ENCODE peak calls at places on chromosomes 3 and 15, in five cellular contexts. P, A, S, J and Q are unnamed samples.

GRCh38 chr3:8589880-8590556 is 54.6 kb downstream of the SSUH2 start:
- DNase-seq in P (no peak), A (peak; percentile 24), S (no peak), J (no peak), Q (no peak)

GRCh38 chr15:49036650-49037545 is 9.3 kb downstream of the SECISBP2L start:
- DNase-seq in P (no peak), A (peak; percentile 58), S (no peak), J (no peak), Q (no peak)

GRCh38 chr3:65714138-65714537 is 324.6 kb downstream of the MAGI1 start:
- DNase-seq in P (no peak), A (no peak), S (no peak), J (no peak), Q (no peak)

GRCh38 chr15:81160312-81161214 is 26.5 kb downstream of the CFAP161 start:
- DNase-seq in P (no peak), A (peak; percentile 55), S (no peak), J (peak; percentile 83), Q (no peak)

GRCh38 chr3:29823233-29823632 is 542.4 kb downstream of the RBMS3 start:
- DNase-seq in P (no peak), A (no peak), S (no peak), J (no peak), Q (no peak)

GRCh38 chr3:102671005-102671404 is 236.2 kb downstream of the ZPLD1 start:
- DNase-seq in P (no peak), A (no peak), S (no peak), J (no peak), Q (no peak)

GRCh38 chr3:149388001-149388435 is 10.6 kb upstream of the TM4SF1 start:
- DNase-seq in P (no peak), A (peak; percentile 94), S (no peak), J (no peak), Q (no peak)

GRCh38 chr3:112128843-112129727 is 4.0 kb downstream of the GCSAM start:
- DNase-seq in P (no peak), A (peak; percentile 66), S (no peak), J (no peak), Q (no peak)

GRCh38 chr3:168977696-168978374 is 685.7 kb downstream of the MECOM start:
- DNase-seq in P (no peak), A (no peak), S (no peak), J (no peak), Q (no peak)

GRCh38 chr15:49645937-49646336 is 25.1 kb downstream of the DTWD1 start:
- DNase-seq in P (no peak), A (peak; percentile 78), S (no peak), J (no peak), Q (no peak)

GRCh38 chr3:152574461-152575079 is 260.4 kb upstream of the P2RY1 start:
- DNase-seq in P (no peak), A (peak; percentile 47), S (peak; percentile 47), J (peak; percentile 33), Q (peak; percentile 50)

GRCh38 chr15:67013696-67014095 is 51.7 kb upstream of the SMAD3 start:
- DNase-seq in P (no peak), A (no peak), S (no peak), J (no peak), Q (no peak)

GRCh38 chr3:13013595-13013993 is 59.6 kb downstream of the IQSEC1 start:
- DNase-seq in P (no peak), A (no peak), S (no peak), J (no peak), Q (no peak)

GRCh38 chr3:20747736-20748135 is 561.7 kb upstream of the SGO1 start:
- DNase-seq in P (no peak), A (peak; percentile 61), S (no peak), J (no peak), Q (no peak)

GRCh38 chr3:66404246-66404645 is 96.6 kb downstream of the LRIG1 start:
- DNase-seq in P (no peak), A (no peak), S (no peak), J (no peak), Q (no peak)

GRCh38 chr3:150786791-150787190 is 23.8 kb upstream of the SIAH2 start:
- DNase-seq in P (no peak), A (no peak), S (no peak), J (no peak), Q (no peak)

GRCh38 chr3:15345051-15345607 is 12.7 kb upstream of the SH3BP5 start:
- DNase-seq in P (peak; percentile 16), A (no peak), S (peak; percentile 90), J (no peak), Q (no peak)
- TF ChIP-seq CTCF in P (no peak), A (no peak), S (no peak), J (no peak), Q (no peak)

DNA sequence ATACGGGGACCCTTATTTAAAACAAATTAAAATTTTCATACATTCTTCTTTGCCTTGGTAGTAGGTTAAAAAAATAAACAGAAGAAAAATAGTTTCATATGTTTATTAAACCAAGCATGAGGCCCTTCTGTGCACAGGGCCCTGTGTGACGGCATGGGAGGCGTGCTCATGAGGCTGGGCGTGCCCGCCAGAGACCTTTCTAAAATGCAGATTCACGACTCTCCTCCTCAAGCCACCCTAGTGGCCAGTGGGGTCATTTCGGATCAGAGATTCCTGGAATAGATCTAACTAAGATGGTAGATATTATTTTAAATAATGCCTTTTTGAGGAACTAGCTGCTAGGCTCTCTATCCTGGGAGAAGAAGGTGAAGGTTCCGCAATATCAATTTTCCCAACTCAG is 35.3 kb downstream of the MASP1 start:
- DNase-seq in P (no peak), A (no peak), S (no peak), J (no peak), Q (no peak)
- TF ChIP-seq CTCF in P (no peak), A (peak; percentile 26), S (no peak), J (no peak), Q (no peak)

GRCh38 chr3:176714034-176714433 is 483.2 kb downstream of the TBL1XR1 start:
- DNase-seq in P (no peak), A (no peak), S (no peak), J (no peak), Q (no peak)
- TF ChIP-seq CTCF in P (no peak), A (no peak), S (no peak), J (no peak), Q (no peak)

GRCh38 chr3:135170732-135171131 is 375.7 kb downstream of the EPHB1 start:
- DNase-seq in P (no peak), A (no peak), S (no peak), J (no peak), Q (no peak)
- TF ChIP-seq CTCF in P (no peak), A (no peak), S (no peak), J (no peak), Q (no peak)

GRCh38 chr15:26665950-26666921 is 106.6 kb downstream of the GABRB3 start:
- DNase-seq in P (no peak), A (no peak), S (peak; percentile 16), J (no peak), Q (no peak)
- TF ChIP-seq CTCF in P (no peak), A (no peak), S (peak; percentile 27), J (no peak), Q (no peak)

GRCh38 chr3:87001699-87002098 is 10.8 kb upstream of the VGLL3 start:
- DNase-seq in P (no peak), A (no peak), S (no peak), J (no peak), Q (no peak)

GRCh38 chr3:87002346-87002745 is 11.4 kb upstream of the VGLL3 start:
- DNase-seq in P (no peak), A (no peak), S (no peak), J (no peak), Q (no peak)

GRCh38 chr3:87006844-87007439 is 16.0 kb upstream of the VGLL3 start:
- DNase-seq in P (no peak), A (peak; percentile 39), S (no peak), J (no peak), Q (no peak)
- TF ChIP-seq CTCF in P (no peak), A (peak; percentile 80), S (peak; percentile 18), J (peak; percentile 56), Q (no peak)

GRCh38 chr3:76107935-76108570 is 322.7 kb upstream of the ZNF717 start:
- DNase-seq in P (peak; percentile 8), A (peak; percentile 3), S (peak; percentile 24), J (peak; percentile 48), Q (peak; percentile 5)
- TF ChIP-seq CTCF in P (peak; percentile 31), A (peak; percentile 77), S (peak; percentile 50), J (peak; percentile 84), Q (peak; percentile 40)

DNA sequence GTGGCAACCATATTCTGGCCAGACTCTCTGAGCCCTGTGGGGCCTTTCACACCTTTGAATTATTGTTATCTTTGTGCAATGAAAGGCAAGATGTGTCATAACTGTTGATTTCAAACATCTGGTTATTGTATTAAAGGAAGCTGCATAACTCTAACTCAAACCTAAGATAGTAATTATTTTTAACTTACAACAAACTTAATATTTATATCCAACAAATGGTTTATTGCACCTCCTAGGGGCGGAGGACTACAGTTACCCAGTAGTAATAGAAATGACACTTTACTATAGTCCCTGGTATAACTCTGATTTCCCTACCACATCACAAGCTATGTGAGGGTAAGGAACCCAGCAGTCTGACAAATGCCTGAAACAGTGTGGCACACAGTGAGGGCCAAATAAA is 363.9 kb upstream of the SUCLG2 start:
- DNase-seq in P (no peak), A (no peak), S (no peak), J (no peak), Q (no peak)
- TF ChIP-seq CTCF in P (no peak), A (peak; percentile 27), S (no peak), J (no peak), Q (no peak)